ENCODE peak calls at places on chromosomes 7 and 10, in four cellular contexts. Z is K562, E is A549, L is HepG2. D is an unnamed sample.

GRCh38 chr10:71079761-71080380 is 132.5 kb upstream of the UNC5B start:
- DNase-seq in Z (no peak), E (no peak), L (no peak), D (no peak)

GRCh38 chr10:100508691-100509150 is 10.9 kb downstream of the SEC31B start:
- DNase-seq in Z (peak; percentile 64), E (peak; percentile 79), L (peak; percentile 56), D (peak; percentile 66)

GRCh38 chr7:130364446-130364845 is 15.8 kb upstream of the CPA1 start:
- DNase-seq in Z (peak; percentile 21), E (no peak), L (no peak), D (no peak)

GRCh38 chr7:48087349-48087748 is 1.7 kb upstream of the UPP1 start:
- DNase-seq in Z (no peak), E (no peak), L (no peak), D (peak; percentile 86)

GRCh38 chr10:13993169-13993568 is 337.6 kb downstream of the FRMD4A start:
- DNase-seq in Z (no peak), E (no peak), L (peak; percentile 13), D (peak; percentile 90)

GRCh38 chr10:29481906-29482440 is 152.8 kb downstream of the SVIL start:
- DNase-seq in Z (no peak), E (no peak), L (peak; percentile 62), D (no peak)

GRCh38 chr7:41979834-41980307 is 257.1 kb downstream of the GLI3 start:
- DNase-seq in Z (peak; percentile 14), E (peak; percentile 23), L (peak; percentile 3), D (peak; percentile 55)

GRCh38 chr7:20858913-20859312 is 72.2 kb upstream of the SP8 start:
- DNase-seq in Z (no peak), E (no peak), L (no peak), D (no peak)

GRCh38 chr7:6409091-6409490 is 38.7 kb downstream of the DAGLB start:
- DNase-seq in Z (no peak), E (no peak), L (no peak), D (no peak)

GRCh38 chr10:1670541-1671365 is 66.6 kb downstream of the ADARB2 start:
- DNase-seq in Z (no peak), E (no peak), L (no peak), D (no peak)

GRCh38 chr7:94350729-94351128 is 44.0 kb upstream of the COL1A2 start:
- DNase-seq in Z (no peak), E (no peak), L (no peak), D (no peak)

GRCh38 chr7:107998660-107999480 is 4.1 kb downstream of the LAMB1 start:
- DNase-seq in Z (no peak), E (no peak), L (no peak), D (no peak)

GRCh38 chr7:42285383-42285824 is 48.4 kb upstream of the GLI3 start:
- DNase-seq in Z (no peak), E (no peak), L (no peak), D (no peak)

GRCh38 chr7:4724648-4725013 is 42.5 kb downstream of the FOXK1 start:
- DNase-seq in Z (no peak), E (peak; percentile 24), L (peak; percentile 58), D (peak; percentile 47)

GRCh38 chr7:79620291-79620690 is 166.8 kb upstream of the MAGI2 start:
- DNase-seq in Z (no peak), E (no peak), L (no peak), D (no peak)

GRCh38 chr7:29499932-29500331 is 63.7 kb upstream of the PRR15 start:
- DNase-seq in Z (no peak), E (no peak), L (no peak), D (no peak)
- TF ChIP-seq MAZ in Z (no peak), E (no peak), L (no peak), D (no peak)

GRCh38 chr10:114764656-114765055 is 56.9 kb upstream of the FHIP2A start:
- DNase-seq in Z (no peak), E (no peak), L (no peak), D (no peak)

GRCh38 chr10:114766470-114766869 is 55.1 kb upstream of the FHIP2A start:
- DNase-seq in Z (no peak), E (no peak), L (no peak), D (peak; percentile 37)

GRCh38 chr10:114768394-114768786 is 53.2 kb upstream of the FHIP2A start:
- DNase-seq in Z (no peak), E (peak; percentile 23), L (no peak), D (no peak)

GRCh38 chr10:114767589-114768393 is 53.8 kb upstream of the FHIP2A start:
- DNase-seq in Z (no peak), E (peak; percentile 44), L (no peak), D (peak; percentile 28)

GRCh38 chr10:114767101-114767588 is 54.4 kb upstream of the FHIP2A start:
- DNase-seq in Z (no peak), E (peak; percentile 24), L (no peak), D (peak; percentile 74)
- TF ChIP-seq MAZ in Z (no peak), E (no peak), L (no peak), D (no peak)

DNA sequence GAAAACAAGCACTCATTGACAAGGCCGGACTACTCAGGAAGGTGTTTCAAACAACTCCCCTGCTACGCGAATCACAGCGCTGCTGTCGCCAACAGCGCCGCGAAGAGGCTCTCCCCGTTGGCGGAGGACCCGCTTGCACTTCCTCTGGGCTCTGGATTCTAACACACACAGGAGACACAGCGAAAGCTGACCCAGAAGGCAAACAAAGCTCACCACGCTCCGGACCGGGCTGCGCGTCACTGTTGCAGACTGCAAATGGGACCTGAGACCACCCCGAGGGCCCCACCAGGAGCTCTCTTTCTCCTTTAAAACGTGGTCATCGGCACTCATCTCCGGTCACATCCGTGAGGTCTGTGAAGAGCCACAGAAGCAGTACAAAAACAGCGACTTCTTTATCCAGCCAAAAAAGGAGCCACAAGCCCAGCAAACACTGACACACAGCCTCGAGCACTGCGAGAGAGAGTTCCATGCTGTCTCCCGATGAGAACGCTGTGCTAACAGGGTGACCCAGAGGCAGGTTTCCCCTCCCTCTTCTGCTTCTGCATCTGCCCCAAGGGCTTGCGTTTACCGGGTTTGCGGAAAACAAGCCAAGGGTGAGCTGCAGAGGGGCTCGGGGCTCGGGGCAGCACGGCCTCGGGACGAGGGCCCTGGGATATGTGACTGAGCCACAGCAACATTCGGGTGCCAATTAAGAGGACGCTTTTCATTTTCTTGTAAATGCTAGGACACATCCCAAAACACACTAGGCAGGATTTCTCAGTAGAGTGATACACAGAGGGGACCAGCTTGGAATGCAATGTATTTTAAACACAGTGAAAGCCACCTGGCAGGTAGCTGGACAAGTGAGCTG is 41.3 kb downstream of the AMZ1 start:
- DNase-seq in Z (no peak), E (no peak), L (no peak), D (peak; percentile 44)
- TF ChIP-seq MAZ in Z (no peak), E (no peak), L (no peak), D (no peak)

DNA sequence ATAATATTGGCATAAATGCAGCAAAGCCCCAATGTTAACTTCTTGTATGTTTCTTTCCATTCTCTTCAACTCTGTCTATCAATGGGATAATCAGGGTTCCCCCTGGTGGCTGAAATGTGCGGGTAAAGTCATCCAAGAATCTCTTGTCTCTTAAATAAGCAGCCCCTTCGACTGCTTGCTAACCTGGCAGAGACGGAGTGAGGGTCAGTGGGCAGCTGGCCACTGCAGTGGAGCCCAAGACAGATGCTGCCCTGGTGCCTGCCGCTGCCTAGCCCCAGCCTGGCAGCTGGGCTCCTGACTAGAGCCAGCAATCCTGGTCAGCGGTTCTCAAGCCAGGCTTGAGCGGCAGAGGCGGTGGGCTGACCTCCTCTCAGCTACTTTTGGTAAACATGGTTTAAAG is 248.9 kb downstream of the COBL start:
- DNase-seq in Z (peak; percentile 63), E (peak; percentile 67), L (peak; percentile 53), D (peak; percentile 74)
- TF ChIP-seq MAZ in Z (no peak), E (no peak), L (no peak), D (no peak)

GRCh38 chr7:116574025-116574822 is 49.4 kb downstream of the CAV1 start:
- DNase-seq in Z (no peak), E (no peak), L (no peak), D (no peak)

GRCh38 chr7:116578526-116578925 is 53.7 kb downstream of the CAV1 start:
- DNase-seq in Z (no peak), E (no peak), L (no peak), D (no peak)

GRCh38 chr7:116575853-116576252 is 51.0 kb downstream of the CAV1 start:
- DNase-seq in Z (no peak), E (no peak), L (no peak), D (no peak)

GRCh38 chr7:116577320-116577871 is 52.6 kb downstream of the CAV1 start:
- DNase-seq in Z (no peak), E (no peak), L (no peak), D (peak; percentile 62)

GRCh38 chr7:116576350-116577319 is 51.8 kb downstream of the CAV1 start:
- DNase-seq in Z (peak; percentile 15), E (no peak), L (no peak), D (peak; percentile 98)
- TF ChIP-seq MAZ in Z (no peak), E (no peak), L (no peak), D (peak; percentile 68)

GRCh38 chr7:140655511-140656408 is 15.1 kb upstream of the DENND2A start:
- DNase-seq in Z (no peak), E (no peak), L (no peak), D (no peak)

GRCh38 chr7:140656548-140657515 is 15.9 kb upstream of the ADCK2 start:
- DNase-seq in Z (no peak), E (no peak), L (peak; percentile 27), D (peak; percentile 70)

GRCh38 chr7:140654661-140655060 is 14.0 kb upstream of the DENND2A start:
- DNase-seq in Z (no peak), E (no peak), L (no peak), D (no peak)

GRCh38 chr7:140661124-140661523 is 11.6 kb upstream of the ADCK2 start:
- DNase-seq in Z (no peak), E (no peak), L (no peak), D (peak; percentile 31)

DNA sequence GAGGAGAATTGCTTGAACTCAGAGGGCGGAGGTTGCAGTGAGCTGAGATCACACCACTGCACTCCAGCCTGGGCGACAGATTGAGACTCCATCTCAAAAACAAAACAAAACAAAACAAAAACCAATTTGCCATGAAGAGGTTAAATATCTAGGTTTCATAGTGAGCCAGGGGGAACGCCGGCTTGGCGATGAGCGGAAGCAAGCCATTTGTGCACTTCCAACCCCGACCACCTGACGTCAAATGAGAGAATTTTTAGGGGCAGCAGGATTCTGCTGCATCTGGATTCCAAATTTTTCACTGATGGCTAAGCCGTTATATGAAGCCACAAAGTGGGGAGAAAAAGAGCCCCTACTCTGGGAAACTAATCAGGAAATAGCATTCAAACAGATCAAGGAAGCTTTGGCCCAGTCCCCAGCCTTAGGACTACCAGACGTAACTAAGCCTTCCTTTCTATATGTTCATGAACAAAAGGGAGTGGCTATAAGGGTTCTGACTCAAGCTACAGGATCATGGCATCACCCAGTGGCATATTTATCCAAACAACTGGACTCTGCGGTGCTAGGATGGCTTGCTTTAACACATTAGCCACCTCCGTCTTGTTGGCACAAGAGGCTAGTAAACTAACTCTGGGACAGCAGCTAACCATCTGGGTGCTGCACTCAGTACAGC is 12.9 kb upstream of the ADCK2 start:
- DNase-seq in Z (no peak), E (no peak), L (no peak), D (peak; percentile 71)
- TF ChIP-seq MAZ in Z (no peak), E (no peak), L (no peak), D (no peak)

GRCh38 chr7:101620991-101621390 is 8.1 kb downstream of the MYL10 start:
- DNase-seq in Z (no peak), E (no peak), L (no peak), D (no peak)

GRCh38 chr7:101618916-101619315 is 10.2 kb downstream of the MYL10 start:
- DNase-seq in Z (no peak), E (no peak), L (no peak), D (no peak)

GRCh38 chr7:101620395-101620794 is 8.7 kb downstream of the MYL10 start:
- DNase-seq in Z (no peak), E (no peak), L (no peak), D (no peak)

GRCh38 chr7:101617451-101618206 is 11.5 kb downstream of the MYL10 start:
- DNase-seq in Z (no peak), E (no peak), L (no peak), D (no peak)

GRCh38 chr7:101618207-101618839 is 10.8 kb downstream of the MYL10 start:
- DNase-seq in Z (no peak), E (no peak), L (no peak), D (no peak)
- TF ChIP-seq MAZ in Z (no peak), E (no peak), L (no peak), D (no peak)

D was measured in IMR-90.